ENCODE peak calls at places on chromosomes 13 and 19, in six cellular contexts. C, B, Z, M, Y and H are unnamed samples.

GRCh38 chr13:21777813-21778212 is 106.9 kb downstream of the FGF9 start:
- ATAC-seq in C (no peak), Y (no peak), B (no peak), Z (peak; percentile 80), M (no peak), H (no peak)

GRCh38 chr13:32206097-32206740 is 108.9 kb downstream of the ZAR1L start:
- ATAC-seq in M (no peak), C (no peak), Z (no peak), B (no peak), Y (no peak), H (no peak)

GRCh38 chr19:35710784-35711723 is 6.7 kb downstream of the ZBTB32 start:
- ATAC-seq in B (no peak), Z (no peak), M (no peak), Y (no peak), C (no peak), H (no peak)

GRCh38 chr19:11581740-11582139 is 4.3 kb upstream of the ACP5 start:
- ATAC-seq in B (no peak), Y (peak; percentile 49), C (peak; percentile 78), M (peak; percentile 13), Z (no peak), H (no peak)

GRCh38 chr19:51076602-51077213 is 6.0 kb downstream of the KLK14 start:
- ATAC-seq in Y (no peak), M (no peak), B (no peak), Z (no peak), C (no peak), H (no peak)

GRCh38 chr19:42152876-42153275 is 20.6 kb upstream of the POU2F2 start:
- ATAC-seq in B (no peak), Y (no peak), C (no peak), Z (no peak), M (no peak), H (no peak)

GRCh38 chr19:8831832-8832131 is 322 bp downstream of the ZNF558 start:
- ATAC-seq in M (no peak), Z (no peak), Y (no peak), B (peak; percentile 17), C (peak; percentile 1), H (peak; percentile 1)

GRCh38 chr19:497476-497860 is 1.2 kb downstream of the MADCAM1 start:
- ATAC-seq in C (peak; percentile 20), M (no peak), Y (no peak), B (no peak), Z (no peak), H (no peak)

GRCh38 chr13:103029798-103030197 is 36.4 kb downstream of the SLC10A2 start:
- ATAC-seq in Z (no peak), C (no peak), B (no peak), M (no peak), Y (peak; percentile 57), H (no peak)

GRCh38 chr13:22014469-22014868 is 343.6 kb downstream of the FGF9 start:
- ATAC-seq in Z (no peak), C (no peak), M (no peak), Y (no peak), B (peak; percentile 73), H (no peak)

GRCh38 chr13:35210234-35210633 is 266.3 kb downstream of the MAB21L1 start:
- ATAC-seq in Y (no peak), C (no peak), Z (no peak), M (no peak), B (no peak), H (no peak)
- TF ChIP-seq CTCF in Y (no peak), C (no peak), Z (no peak), M (no peak), B (peak; percentile 33), H (no peak)

DNA sequence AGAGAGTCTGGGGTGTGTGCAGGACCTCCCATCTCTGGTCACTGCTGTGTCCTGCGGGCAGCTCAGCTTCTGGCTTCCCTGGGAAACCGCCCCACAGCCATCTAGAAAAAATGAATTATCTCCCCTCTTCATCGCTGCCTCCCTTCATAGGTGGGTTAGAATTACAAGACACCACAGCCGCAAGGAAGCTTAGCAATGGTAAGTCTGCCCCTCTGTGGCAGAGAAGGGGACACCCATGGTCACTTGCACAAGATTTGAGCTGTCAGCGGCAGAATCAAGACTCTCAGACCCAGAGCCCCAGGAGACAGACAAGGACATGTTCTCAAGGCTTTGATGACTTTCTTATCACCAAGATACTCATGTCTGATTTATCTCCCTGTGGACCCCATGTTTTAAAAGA is 110.8 kb upstream of the PABPC3 start:
- ATAC-seq in Z (no peak), Y (no peak), M (no peak), B (no peak), C (no peak), H (no peak)
- TF ChIP-seq CTCF in Z (no peak), Y (no peak), M (no peak), B (no peak), C (no peak), H (no peak)

DNA sequence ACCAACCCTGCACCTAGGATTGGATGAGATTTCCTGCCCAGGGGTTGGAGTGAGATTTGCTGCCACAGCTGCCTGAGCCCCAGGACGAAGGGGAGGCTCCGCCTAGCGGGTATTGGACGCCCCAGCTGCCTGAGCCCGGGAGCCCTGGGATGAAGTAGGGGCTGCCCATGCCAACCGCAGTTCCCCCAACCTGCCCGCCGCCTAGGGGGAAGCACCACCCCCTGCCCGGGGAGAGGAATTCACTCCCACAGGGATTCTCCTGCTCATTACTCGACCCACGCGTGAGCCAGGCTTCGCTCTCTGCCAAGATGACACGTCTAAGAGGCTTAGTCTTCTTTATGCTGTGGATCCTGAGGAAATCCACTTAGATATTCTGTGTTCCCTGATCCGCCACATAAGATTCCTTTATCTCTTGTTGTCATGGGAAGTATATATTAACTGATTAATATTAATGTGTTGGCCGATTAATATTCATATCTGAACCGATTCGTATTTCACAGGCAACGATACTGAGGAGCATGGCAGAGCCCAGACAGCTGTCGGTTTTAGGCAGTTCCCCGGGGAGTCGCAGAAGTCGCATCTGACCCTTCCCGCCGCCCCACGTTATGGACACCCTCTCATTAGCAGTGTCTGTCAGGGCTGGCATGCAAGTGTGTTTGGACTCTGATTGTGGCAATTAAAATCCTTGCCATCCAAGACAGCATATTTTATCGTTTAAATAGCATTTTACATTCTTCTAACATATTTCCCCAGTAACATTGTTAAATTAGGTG is 44.5 kb upstream of the KCTD15 start:
- ATAC-seq in M (no peak), Z (no peak), B (peak; percentile 27), Y (no peak), C (no peak), H (no peak)
- TF ChIP-seq CTCF in M (no peak), Z (no peak), B (no peak), Y (no peak), C (no peak), H (no peak)

DNA sequence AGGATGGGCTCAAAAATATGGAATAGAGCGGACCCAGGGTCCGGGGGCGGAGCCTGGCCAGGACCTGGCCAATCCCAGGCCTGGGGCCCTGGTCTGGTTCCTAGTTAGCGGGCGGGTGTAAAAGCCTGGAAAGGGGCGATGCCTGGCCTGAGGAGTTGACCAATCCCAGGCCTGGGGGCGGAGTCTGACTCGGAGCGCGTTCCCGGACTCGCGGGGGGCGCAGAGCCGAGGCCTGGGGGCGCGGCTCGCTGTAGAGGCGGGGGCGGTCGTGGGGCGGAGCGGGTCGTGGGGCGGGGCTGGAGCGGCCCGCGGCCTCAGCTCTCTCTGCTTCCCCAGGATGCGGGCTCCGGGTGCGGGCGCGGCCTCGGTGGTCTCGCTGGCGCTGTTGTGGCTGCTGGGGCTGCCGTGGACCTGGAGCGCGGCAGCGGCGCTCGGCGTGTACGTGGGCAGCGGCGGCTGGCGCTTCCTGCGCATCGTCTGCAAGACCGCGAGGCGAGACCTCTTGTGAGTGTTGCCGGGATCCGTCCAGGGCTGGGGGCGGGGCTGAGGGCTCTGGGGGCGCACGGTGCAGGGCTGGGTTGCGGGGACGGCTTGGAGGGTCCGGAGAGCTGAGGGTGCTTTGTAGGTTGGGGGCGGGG is at the start of gene SLC27A1:
- ATAC-seq in M (peak; percentile 93), Y (peak; percentile 97), B (peak; percentile 90), Z (peak; percentile 88), C (peak; percentile 72), H (peak; percentile 94)
- TF ChIP-seq CTCF in M (no peak), Y (no peak), B (no peak), Z (no peak), C (no peak), H (no peak)

DNA sequence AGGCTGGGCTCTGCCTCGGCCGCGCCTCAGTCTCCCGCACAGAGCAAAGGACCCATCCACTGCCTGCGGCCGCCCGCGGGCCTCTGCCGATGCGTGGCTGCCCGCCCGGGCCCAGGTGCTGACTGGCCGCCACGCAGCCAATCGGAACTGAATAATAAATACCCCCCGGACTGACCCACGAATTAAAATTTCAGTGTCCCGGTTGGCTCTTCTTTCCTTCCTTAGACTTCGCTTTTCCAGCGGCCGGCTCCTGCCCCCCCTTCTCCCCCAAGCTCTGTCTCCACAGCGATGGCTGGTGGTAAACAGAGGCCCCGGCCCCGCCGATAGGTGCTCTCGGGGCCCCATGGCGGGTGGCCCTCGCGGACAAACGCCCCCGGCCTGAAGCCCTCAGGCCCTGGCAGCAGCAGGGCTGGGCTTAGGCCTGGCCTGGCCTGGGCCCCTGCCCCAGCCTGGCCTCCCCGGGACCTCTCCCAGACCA is 2.6 kb downstream of the ZBTB7A start:
- ATAC-seq in C (no peak), Z (peak; percentile 0), Y (no peak), M (no peak), B (no peak), H (no peak)
- TF ChIP-seq CTCF in C (no peak), Z (no peak), Y (no peak), M (no peak), B (no peak), H (no peak)

GRCh38 chr19:18281082-18282020 is at the start of gene JUND:
- ATAC-seq in Z (peak; percentile 77), B (peak; percentile 62), M (peak; percentile 68), Y (peak; percentile 90), C (peak; percentile 57), H (peak; percentile 85)
- TF ChIP-seq CTCF in Z (no peak), B (peak; percentile 6), M (no peak), Y (peak; percentile 31), C (no peak), H (no peak)

GRCh38 chr19:16088351-16088984 is 12.2 kb downstream of the TPM4 start:
- ATAC-seq in C (no peak), Z (no peak), M (peak; percentile 30), Y (peak; percentile 79), B (no peak), H (peak; percentile 64)
- TF ChIP-seq CTCF in C (no peak), Z (no peak), M (no peak), Y (no peak), B (no peak), H (no peak)

GRCh38 chr13:72808917-72809500 is 27.1 kb downstream of the PIBF1 start:
- ATAC-seq in M (peak; percentile 46), B (no peak), Y (no peak), C (no peak), Z (no peak), H (no peak)
- TF ChIP-seq CTCF in M (peak; percentile 62), B (peak; percentile 72), Y (no peak), C (peak; percentile 84), Z (peak; percentile 71), H (peak; percentile 14)